ENCODE peak calls at places on chromosome 12, in five cellular contexts. J, H, R, F and C are unnamed samples.

GRCh38 chr12:24505366-24506025 is 443.4 kb downstream of the BCAT1 start:
- DNase-seq in R (no peak), H (no peak), J (no peak), F (no peak), C (no peak)

GRCh38 chr12:67077617-67078016 is 191.5 kb upstream of the CAND1 start:
- DNase-seq in J (no peak), R (no peak), F (no peak), H (no peak), C (no peak)

GRCh38 chr12:12511021-12511783 is 51.5 kb downstream of the DUSP16 start:
- DNase-seq in H (no peak), R (no peak), J (no peak), F (no peak), C (no peak)

GRCh38 chr12:91327889-91328288 is 145.3 kb upstream of the DCN start:
- DNase-seq in H (no peak), J (no peak), F (no peak), R (no peak), C (no peak)

GRCh38 chr12:10701226-10701681 is 21.9 kb downstream of the YBX3 start:
- DNase-seq in J (no peak), H (no peak), F (no peak), R (no peak), C (no peak)

GRCh38 chr12:71799105-71799504 is 40.5 kb upstream of the TBC1D15 start:
- DNase-seq in R (no peak), J (no peak), H (no peak), F (no peak), C (no peak)

GRCh38 chr12:19909418-19909817 is 458.9 kb upstream of the PDE3A start:
- DNase-seq in J (no peak), H (no peak), R (no peak), F (no peak), C (no peak)

GRCh38 chr12:56645201-56645716 is 525 bp downstream of the ATP5F1B start:
- DNase-seq in R (no peak), H (no peak), F (peak; percentile 54), J (no peak), C (peak; percentile 33)

GRCh38 chr12:263574-263973 is 938 bp upstream of the SLC6A13 start:
- DNase-seq in R (no peak), F (no peak), J (no peak), H (no peak), C (no peak)

GRCh38 chr12:25959069-25959961 is 833 bp downstream of the RASSF8 start:
- DNase-seq in H (no peak), R (peak; percentile 78), F (peak; percentile 74), J (peak; percentile 60), C (peak; percentile 58)

GRCh38 chr12:2654741-2655140 is 140.0 kb upstream of the FKBP4 start:
- DNase-seq in F (no peak), J (no peak), R (peak; percentile 2), H (no peak), C (no peak)

GRCh38 chr12:94761559-94761958 is 111.2 kb upstream of the TMCC3 start:
- DNase-seq in R (no peak), J (no peak), H (no peak), F (no peak), C (no peak)

GRCh38 chr12:115155665-115156645 is 472.0 kb upstream of the TBX3 start:
- DNase-seq in J (no peak), H (no peak), R (no peak), F (no peak), C (no peak)

GRCh38 chr12:52076811-52077210 is 2.7 kb upstream of the SMIM41 start:
- DNase-seq in J (no peak), H (no peak), R (no peak), F (no peak), C (no peak)

GRCh38 chr12:117380083-117380482 is 18.7 kb upstream of the NOS1 start:
- DNase-seq in J (no peak), F (no peak), R (no peak), H (no peak), C (no peak)

GRCh38 chr12:1595026-1595561 is 713 bp upstream of the FBXL14 start:
- DNase-seq in R (peak; percentile 42), H (no peak), J (peak; percentile 56), F (no peak), C (no peak)

GRCh38 chr12:32482226-32482625 is 82.9 kb downstream of the FGD4 start:
- DNase-seq in F (no peak), R (no peak), H (no peak), J (no peak), C (no peak)

GRCh38 chr12:54680374-54680773 is 32.2 kb upstream of the DCD start:
- DNase-seq in J (no peak), F (no peak), H (no peak), R (no peak), C (no peak)

GRCh38 chr12:119259483-119259882 is 75.0 kb upstream of the CCDC60 start:
- DNase-seq in R (no peak), H (no peak), F (no peak), J (no peak), C (no peak)

GRCh38 chr12:46160081-46160980 is 108.5 kb downstream of the SLC38A1 start:
- DNase-seq in R (peak; percentile 28), F (no peak), H (no peak), J (no peak), C (peak; percentile 28)

GRCh38 chr12:85872497-85873091 is 1.5 kb upstream of the NTS start:
- DNase-seq in J (no peak), R (no peak), H (no peak), F (no peak), C (no peak)

GRCh38 chr12:121976950-121977349 is 44.7 kb upstream of the BCL7A start:
- DNase-seq in R (no peak), H (no peak), J (no peak), F (no peak), C (no peak)

GRCh38 chr12:42985506-42985905 is 396.0 kb upstream of the PRICKLE1 start:
- DNase-seq in J (no peak), R (no peak), H (no peak), F (no peak), C (no peak)

GRCh38 chr12:104751024-104751570 is 207.0 kb downstream of the SLC41A2 start:
- DNase-seq in R (no peak), F (no peak), J (no peak), H (peak; percentile 19), C (no peak)

GRCh38 chr12:107368586-107368985 is 275.2 kb upstream of the CRY1 start:
- DNase-seq in F (no peak), H (no peak), J (no peak), R (no peak), C (no peak)

GRCh38 chr12:70741266-70741665 is 104.0 kb upstream of the PTPRB start:
- DNase-seq in H (no peak), F (no peak), R (no peak), J (no peak), C (no peak)

GRCh38 chr12:109529618-109530300 is 43.5 kb downstream of the MMAB start:
- DNase-seq in F (no peak), H (no peak), J (no peak), R (no peak), C (no peak)

GRCh38 chr12:77228376-77228775 is 163.0 kb upstream of the E2F7 start:
- DNase-seq in F (no peak), J (no peak), H (no peak), R (no peak), C (no peak)

GRCh38 chr12:39866135-39866534 is 239.7 kb downstream of the SLC2A13 start:
- DNase-seq in H (no peak), F (no peak), J (no peak), R (no peak), C (no peak)

GRCh38 chr12:128629979-128630378 is 193.8 kb downstream of the SLC15A4 start:
- DNase-seq in H (no peak), F (no peak), R (no peak), J (no peak), C (no peak)

GRCh38 chr12:52903855-52904508 is 894 bp downstream of the KRT8 start:
- DNase-seq in F (peak; percentile 69), R (peak; percentile 46), J (no peak), H (no peak), C (no peak)

GRCh38 chr12:92543872-92544271 is 158.9 kb upstream of the PLEKHG7 start:
- DNase-seq in R (no peak), H (no peak), J (no peak), F (no peak), C (no peak)

GRCh38 chr12:94545937-94546771 is 86.5 kb upstream of the CEP83 start:
- DNase-seq in R (no peak), J (no peak), F (peak; percentile 48), H (no peak), C (peak; percentile 23)

GRCh38 chr12:128267651-128268347 is 829 bp downstream of the TMEM132C start:
- DNase-seq in H (no peak), J (no peak), F (peak; percentile 55), R (no peak), C (no peak)

GRCh38 chr12:101276433-101276832 is 3.5 kb upstream of the UTP20 start:
- DNase-seq in F (no peak), J (no peak), H (no peak), R (no peak), C (no peak)

GRCh38 chr12:101277443-101277842 is 2.5 kb upstream of the UTP20 start:
- DNase-seq in H (no peak), R (no peak), F (no peak), J (no peak), C (no peak)

DNA sequence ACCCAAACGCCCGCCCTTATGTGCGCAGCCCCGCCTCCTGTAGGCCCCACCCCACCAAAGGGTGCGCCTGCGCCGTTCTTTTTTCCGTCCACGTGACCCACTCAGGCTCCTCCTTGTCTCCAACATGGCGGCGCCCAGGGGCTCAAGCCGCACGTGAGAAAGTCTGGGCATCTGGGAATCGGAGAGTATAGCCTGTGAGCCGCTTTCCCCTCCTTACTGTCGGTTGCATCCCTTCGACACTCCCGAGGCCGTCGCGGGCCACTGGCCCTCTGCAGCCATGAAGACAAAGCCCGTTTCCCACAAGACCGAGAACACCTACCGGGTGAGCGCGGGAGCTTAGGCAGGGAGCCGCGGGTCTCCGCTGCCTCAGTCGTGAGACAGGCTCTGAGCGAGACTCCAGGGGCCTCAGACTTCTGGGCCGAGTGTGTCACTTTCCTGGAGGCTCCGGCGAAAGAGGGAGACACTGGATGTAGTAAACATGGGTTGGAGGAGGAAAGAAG is at the start of gene UTP20:
- DNase-seq in F (peak; percentile 94), J (peak; percentile 91), R (peak; percentile 91), H (peak; percentile 97), C (peak; percentile 82)
- TF ChIP-seq POLR2A in F (no peak), J (no peak), R (no peak), H (no peak), C (no peak)

GRCh38 chr12:47908738-47909137 is 3.9 kb upstream of the VDR start:
- DNase-seq in J (no peak), R (no peak), H (no peak), F (no peak), C (no peak)
- H3K27me3 ChIP-seq in J (no peaks in the 10 kb centered on the region), R (no peaks in the 10 kb centered on the region), H (no peaks in the 10 kb centered on the region), F (no peaks in the 10 kb centered on the region), C (no peaks in the 10 kb centered on the region)

GRCh38 chr12:89525824-89526770 is at the start of gene POC1B:
- DNase-seq in H (no peak), F (peak; percentile 84), R (peak; percentile 71), J (peak; percentile 65), C (peak; percentile 44)
- TF ChIP-seq POLR2A in H (no peak), F (peak; percentile 39), R (peak; percentile 53), J (no peak), C (peak; percentile 47)

DNA sequence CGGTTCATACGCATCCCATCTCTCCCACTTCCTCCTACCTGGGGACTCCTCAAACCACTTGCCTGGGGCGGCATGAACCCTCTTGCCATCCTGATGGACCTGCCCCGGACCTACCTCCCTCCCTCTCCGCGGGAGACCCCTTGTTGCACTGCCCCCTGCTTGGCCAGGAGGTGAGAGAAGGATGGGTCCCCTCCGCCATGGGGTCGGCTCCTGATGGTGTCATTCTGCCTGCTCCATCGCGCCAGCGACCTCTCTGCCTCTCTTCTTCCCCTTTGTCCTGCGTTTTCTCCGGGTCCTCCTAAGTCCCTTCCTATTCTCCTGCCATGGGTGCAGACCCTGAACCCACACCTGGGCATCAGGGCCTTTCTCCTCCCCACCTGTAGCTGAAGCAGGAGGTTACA is 3.6 kb downstream of the WNT1 start:
- DNase-seq in R (no peak), F (no peak), J (no peak), H (no peak), C (no peak)
- H3K27me3 ChIP-seq in R (peaks cover 28% of the 10 kb centered on the region), F (peaks cover 7% of the 10 kb centered on the region), J (peaks cover 2% of the 10 kb centered on the region), H (peaks cover 11% of the 10 kb centered on the region), C (peaks cover 60% of the 10 kb centered on the region)